ENCODE peak calls at places on chromosome 22, in four cellular contexts. W is HCT116, B is HepG2, S is SK-N-SH. E is an unnamed sample.
A peak's percentile ranks its signal among the peaks of the same experiment; 100 is the strongest.

GRCh38 chr22:38652858-38653257 is 3.3 kb downstream of the FAM227A start:
- DNase-seq in W (no peak), S (no peak), B (no peak), E (no peak)

GRCh38 chr22:38455530-38456271 is 702 bp upstream of the KCNJ4 start:
- DNase-seq in W (no peak), S (peak; percentile 86), B (no peak), E (peak; percentile 46)

GRCh38 chr22:44597616-44598015 is 99.6 kb upstream of the RTL6 start:
- DNase-seq in S (peak; percentile 87), B (no peak), W (no peak), E (no peak)

GRCh38 chr22:23193420-23193819 is 13.1 kb downstream of the BCR start:
- DNase-seq in B (no peak), W (no peak), S (no peak), E (no peak)

GRCh38 chr22:41217553-41218157 is 12.5 kb downstream of the L3MBTL2 start:
- DNase-seq in S (no peak), B (no peak), W (no peak), E (no peak)

GRCh38 chr22:19504900-19505734 is 19.1 kb downstream of the CLDN5 start:
- DNase-seq in S (no peak), B (no peak), W (no peak), E (no peak)

GRCh38 chr22:29117799-29118477 is 45.1 kb downstream of the KREMEN1 start:
- DNase-seq in B (peak; percentile 54), W (no peak), S (no peak), E (no peak)

GRCh38 chr22:21778705-21779363 is 43.2 kb upstream of the YPEL1 start:
- DNase-seq in S (no peak), B (no peak), W (no peak), E (no peak)

GRCh38 chr22:28955817-28956216 is 72.4 kb downstream of the ZNRF3 start:
- DNase-seq in W (no peak), B (no peak), S (no peak), E (no peak)

GRCh38 chr22:19991395-19991644 is 25.3 kb downstream of the ARVCF start:
- DNase-seq in B (no peak), S (no peak), W (no peak), E (no peak)

GRCh38 chr22:44363214-44363979 is 50.6 kb upstream of the SHISAL1 start:
- DNase-seq in B (peak; percentile 14), W (no peak), S (peak; percentile 85), E (no peak)

GRCh38 chr22:44161673-44162072 is 19.1 kb upstream of the PARVG start:
- DNase-seq in W (no peak), B (no peak), S (no peak), E (no peak)

GRCh38 chr22:22032099-22032905 is 49.7 kb upstream of the TOP3B start:
- DNase-seq in W (no peak), B (no peak), S (no peak), E (no peak)

GRCh38 chr22:46965552-46966494 is 203.4 kb downstream of the TBC1D22A start:
- DNase-seq in B (no peak), W (no peak), S (no peak), E (no peak)

GRCh38 chr22:19065929-19066328 is 56.3 kb downstream of the DGCR2 start:
- DNase-seq in B (no peak), W (no peak), S (no peak), E (no peak)

GRCh38 chr22:49929553-49929979 is 11.1 kb downstream of the CRELD2 start:
- DNase-seq in W (no peak), S (peak; percentile 97), B (no peak), E (peak; percentile 56)

GRCh38 chr22:35600466-35600865 is 16.7 kb downstream of the MB start:
- DNase-seq in W (no peak), B (no peak), S (no peak), E (no peak)

GRCh38 chr22:23238707-23239106 is 58.4 kb downstream of the BCR start:
- DNase-seq in W (no peak), B (no peak), S (no peak), E (no peak)

GRCh38 chr22:46062971-46063631 is 86.1 kb upstream of the WNT7B start:
- DNase-seq in B (no peak), W (no peak), S (peak; percentile 64), E (no peak)

GRCh38 chr22:48351376-48352085 is 1476.1 kb downstream of the BRD1 start:
- DNase-seq in S (no peak), B (no peak), W (no peak), E (no peak)

DNA sequence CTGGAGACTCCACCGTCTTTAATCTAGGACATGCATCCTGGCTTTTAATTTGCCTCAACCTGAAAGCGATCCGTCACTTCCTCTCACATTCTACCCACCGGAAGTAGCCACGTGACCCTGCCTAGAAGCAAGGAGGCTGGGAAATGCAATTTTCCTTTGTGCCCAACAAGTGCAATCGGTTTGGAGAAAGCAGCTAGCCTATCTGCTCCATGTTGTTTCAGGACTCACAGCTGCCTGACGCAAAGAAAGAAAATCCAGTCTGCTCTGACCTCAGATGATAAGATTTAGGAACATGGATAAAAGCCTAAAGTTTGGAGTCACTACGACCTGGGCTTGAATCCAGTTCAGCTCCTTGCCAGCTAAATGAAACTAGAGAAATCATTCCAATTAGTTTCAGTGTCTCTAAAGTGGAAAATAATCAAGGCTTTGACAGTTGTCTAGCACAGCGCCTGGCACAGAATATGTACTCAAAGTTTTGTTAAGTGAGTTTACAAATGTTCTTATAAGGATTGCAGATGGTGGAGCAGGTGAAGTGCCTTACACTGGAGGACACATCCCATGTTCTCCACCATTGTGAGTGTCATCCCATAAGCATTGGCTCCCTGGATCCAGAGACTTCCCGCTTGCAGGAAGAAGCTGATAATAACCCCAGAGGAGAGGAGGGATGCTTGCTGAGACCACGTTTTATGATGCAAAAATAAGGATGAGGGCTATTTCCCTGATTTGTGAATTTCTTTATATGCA is 553.7 kb downstream of the MN1 start:
- DNase-seq in B (no peak), S (no peak), W (no peak), E (no peak)
- TF ChIP-seq JUND in B (no peak), S (no peak), W (no peak), E (no peak)

DNA sequence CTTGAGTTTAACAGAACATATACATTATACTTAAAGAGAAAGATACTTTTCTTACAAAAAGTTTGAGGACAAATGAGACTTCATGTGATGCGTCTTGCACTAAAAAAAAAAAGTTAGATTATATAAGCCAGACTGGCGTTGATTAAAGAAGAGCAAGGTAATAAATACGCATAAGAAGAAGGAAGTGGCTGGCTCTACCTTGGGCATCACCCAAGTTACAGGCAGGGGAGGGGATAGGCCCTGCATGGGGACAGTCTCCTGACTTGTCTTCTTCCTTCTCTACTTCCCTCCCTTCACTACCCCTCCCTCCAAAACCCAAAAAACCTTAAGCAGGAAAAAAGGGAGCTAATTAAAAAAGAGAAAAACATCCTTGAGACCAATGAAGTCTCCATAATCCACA is 22.3 kb upstream of the TMA7B start:
- DNase-seq in S (no peak), W (no peak), B (no peak), E (no peak)
- TF ChIP-seq JUND in S (no peak), W (no peak), B (no peak), E (no peak)

GRCh38 chr22:34416321-34416900 is 496.1 kb upstream of the LARGE1 start:
- DNase-seq in B (no peak), S (no peak), W (no peak), E (no peak)
- TF ChIP-seq JUND in B (no peak), S (no peak), W (no peak), E (no peak)

GRCh38 chr22:26770624-26771023 is 113.2 kb downstream of the MIAT start:
- DNase-seq in S (no peak), B (no peak), W (no peak), E (no peak)
- TF ChIP-seq JUND in S (no peak), B (no peak), W (no peak), E (no peak)

E was measured in T47D.